ENCODE peak calls at places on chromosomes 3 and 15, in ten cellular contexts. F, M, S, K, Y, R, P, D, G and E are unnamed samples.

GRCh38 chr3:49298511-49298910 is 21.5 kb upstream of the C3orf62 start:
- DNase-seq in F (no peak), M (no peak), S (no peak), K (no peak), Y (no peak), R (no peak), P (no peak), D (no peak), G (no peak), E (no peak)

GRCh38 chr15:39543651-39544050 is 37.2 kb upstream of the THBS1 start:
- DNase-seq in F (no peak), M (peak; percentile 76), S (no peak), K (no peak), Y (no peak), R (peak; percentile 29), P (no peak), D (no peak), G (peak; percentile 7), E (no peak)

GRCh38 chr3:131849640-131850039 is 185.2 kb downstream of the CPNE4 start:
- DNase-seq in F (no peak), M (no peak), S (no peak), K (no peak), Y (no peak), R (no peak), P (no peak), D (no peak), G (no peak), E (no peak)

GRCh38 chr3:39290255-39290654 is 10.4 kb upstream of the CX3CR1 start:
- DNase-seq in F (no peak), M (no peak), S (no peak), K (no peak), Y (no peak), R (no peak), P (no peak), D (no peak), G (no peak), E (no peak)

GRCh38 chr15:31344824-31345605 is 18.4 kb downstream of the KLF13 start:
- DNase-seq in F (no peak), M (no peak), S (peak; percentile 36), K (no peak), Y (peak; percentile 87), R (no peak), P (no peak), D (no peak), G (no peak), E (no peak)

GRCh38 chr3:129627350-129628168 is 21.1 kb upstream of the PLXND1 start:
- DNase-seq in F (peak; percentile 61), M (peak; percentile 94), S (peak; percentile 79), K (peak; percentile 42), Y (peak; percentile 84), R (peak; percentile 88), P (peak; percentile 65), D (peak; percentile 76), G (peak; percentile 91), E (no peak)

GRCh38 chr3:63193647-63194046 is 84.5 kb upstream of the SYNPR start:
- DNase-seq in F (peak; percentile 3), M (no peak), S (no peak), K (no peak), Y (no peak), R (peak; percentile 48), P (no peak), D (no peak), G (peak; percentile 50), E (peak; percentile 20)

GRCh38 chr3:14360123-14360881 is 42.1 kb upstream of the SLC6A6 start:
- DNase-seq in F (no peak), M (no peak), S (no peak), K (no peak), Y (no peak), R (no peak), P (no peak), D (no peak), G (no peak), E (peak; percentile 24)

GRCh38 chr3:149660462-149660861 is 2.6 kb upstream of the WWTR1 start:
- DNase-seq in F (no peak), M (no peak), S (no peak), K (no peak), Y (no peak), R (no peak), P (no peak), D (no peak), G (no peak), E (no peak)

GRCh38 chr3:149659173-149659468 is 1.3 kb upstream of the WWTR1 start:
- DNase-seq in F (no peak), M (no peak), S (no peak), K (no peak), Y (no peak), R (peak; percentile 52), P (no peak), D (no peak), G (peak; percentile 54), E (no peak)

GRCh38 chr3:149657458-149657795 is 398 bp downstream of the WWTR1 start:
- DNase-seq in F (no peak), M (peak; percentile 81), S (peak; percentile 52), K (peak; percentile 44), Y (peak; percentile 78), R (peak; percentile 70), P (peak; percentile 71), D (no peak), G (peak; percentile 59), E (no peak)

GRCh38 chr3:149657796-149658443 is at the start of gene WWTR1:
- DNase-seq in F (peak; percentile 82), M (peak; percentile 97), S (peak; percentile 95), K (peak; percentile 92), Y (peak; percentile 92), R (peak; percentile 95), P (peak; percentile 91), D (peak; percentile 68), G (peak; percentile 94), E (peak; percentile 90)

DNA sequence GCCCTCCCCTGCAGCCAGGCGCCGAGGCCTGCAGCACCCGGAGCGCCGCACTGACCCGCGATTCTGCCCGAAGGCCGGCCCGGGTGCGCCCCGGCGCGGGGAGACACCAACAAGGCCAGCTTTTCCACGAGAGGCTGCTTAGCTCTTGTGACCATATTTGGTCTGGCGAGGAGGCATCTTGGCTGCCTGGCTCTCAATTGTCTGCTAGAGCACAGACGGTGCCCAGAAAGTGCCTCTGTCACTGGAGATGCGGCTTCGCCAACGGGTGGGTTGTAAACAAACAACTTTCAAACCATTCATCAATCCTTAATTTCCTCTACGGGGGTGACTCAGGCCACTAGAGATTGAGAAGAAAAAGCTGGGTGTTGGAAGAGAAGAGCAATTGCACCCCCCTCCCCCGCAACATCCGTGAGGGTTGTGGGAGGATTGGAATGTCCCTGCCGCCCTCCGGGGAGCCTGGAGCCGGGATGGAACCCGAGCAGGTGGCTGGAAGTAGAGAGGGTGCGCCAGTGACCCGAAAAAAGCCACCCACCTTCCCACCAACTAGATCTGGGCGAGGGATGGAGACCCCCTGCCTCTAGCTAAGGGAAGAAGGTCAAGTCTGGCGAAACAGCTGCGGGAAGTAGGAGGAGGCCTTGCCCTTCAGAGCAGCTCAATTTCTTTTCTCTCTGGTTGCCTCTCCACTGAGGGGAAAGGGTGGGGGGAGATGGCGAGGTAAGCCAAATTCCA is 783 bp upstream of the WWTR1 start:
- DNase-seq in F (peak; percentile 52), M (peak; percentile 85), S (peak; percentile 75), K (peak; percentile 66), Y (peak; percentile 83), R (peak; percentile 89), P (peak; percentile 82), D (peak; percentile 70), G (peak; percentile 87), E (peak; percentile 61)
- TF ChIP-seq CTCF in F (peak; percentile 11), M (peak; percentile 18), S (no peak), K (no peak), Y (peak; percentile 24), R (peak; percentile 32), P (peak; percentile 7), D (peak; percentile 38), G (peak; percentile 11), E (peak; percentile 25)

GRCh38 chr3:2454865-2455264 is 356.2 kb downstream of the CNTN4 start:
- DNase-seq in F (no peak), M (no peak), S (no peak), K (no peak), Y (no peak), R (no peak), P (no peak), D (no peak), G (no peak), E (no peak)

GRCh38 chr3:2456788-2457187 is 358.1 kb downstream of the CNTN4 start:
- DNase-seq in F (no peak), M (no peak), S (no peak), K (no peak), Y (no peak), R (no peak), P (no peak), D (no peak), G (no peak), E (no peak)

GRCh38 chr3:2458816-2459215 is 360.1 kb downstream of the CNTN4 start:
- DNase-seq in F (no peak), M (no peak), S (no peak), K (no peak), Y (no peak), R (no peak), P (no peak), D (no peak), G (no peak), E (no peak)
- H3K4me3 ChIP-seq in F (no peak overlapping the region), M (no peak overlapping the region), S (no peak overlapping the region), K (no peak overlapping the region), Y (no peak overlapping the region), R (no peak overlapping the region), P (no peak overlapping the region), D (no peak overlapping the region), G (no peak overlapping the region), E (no peak overlapping the region)

GRCh38 chr15:64917211-64917610 is 5.5 kb downstream of the ANKDD1A start:
- DNase-seq in F (no peak), M (no peak), S (no peak), K (no peak), Y (no peak), R (no peak), P (no peak), D (no peak), G (no peak), E (no peak)
- TF ChIP-seq CTCF in F (no peak), M (no peak), S (no peak), K (no peak), Y (no peak), R (no peak), P (no peak), D (no peak), G (no peak), E (no peak)

GRCh38 chr3:192331749-192332385 is 395.5 kb downstream of the FGF12 start:
- DNase-seq in F (no peak), M (no peak), S (no peak), K (no peak), Y (no peak), R (no peak), P (no peak), D (no peak), G (no peak), E (no peak)
- H3K4me3 ChIP-seq in F (no peak overlapping the region), M (no peak overlapping the region), S (no peak overlapping the region), K (no peak overlapping the region), Y (peak overlapping the region; percentile 43), R (no peak overlapping the region), P (no peak overlapping the region), D (no peak overlapping the region), G (no peak overlapping the region), E (no peak overlapping the region)

GRCh38 chr3:186035277-186035676 is 73.6 kb downstream of the ETV5 start:
- DNase-seq in F (no peak), M (no peak), S (peak; percentile 36), K (no peak), Y (no peak), R (peak; percentile 49), P (no peak), D (no peak), G (peak; percentile 71), E (no peak)
- TF ChIP-seq CTCF in F (no peak), M (no peak), S (no peak), K (no peak), Y (no peak), R (no peak), P (no peak), D (no peak), G (no peak), E (no peak)